ENCODE peak calls at places on chromosome 6, in five cellular contexts. One of them, this sample, is unnamed.

GRCh38 chr6:159487636-159488035 is 205.4 kb downstream of the SOD2 start:
- DNase-seq in HFFc6: no peak
- DNase-seq in AG08395: no peak
- DNase-seq in HCEC 1CT: no peak
- DNase-seq in neural crest cell: no peak
- DNase-seq in this sample: no peak

GRCh38 chr6:118709859-118710350 is 58.5 kb upstream of the CEP85L start:
- DNase-seq in AG08395: peak
- DNase-seq in HCEC 1CT: peak
- DNase-seq in neural crest cell: no peak
- DNase-seq in HFFc6: peak
- DNase-seq in this sample: peak

GRCh38 chr6:110542311-110543024 is 66.1 kb upstream of the SLC22A16 start:
- DNase-seq in neural crest cell: no peak
- DNase-seq in AG08395: peak
- DNase-seq in HCEC 1CT: no peak
- DNase-seq in HFFc6: peak
- DNase-seq in this sample: peak

GRCh38 chr6:133225560-133225959 is 15.6 kb upstream of the EYA4 start:
- DNase-seq in HCEC 1CT: no peak
- DNase-seq in HFFc6: no peak
- DNase-seq in neural crest cell: no peak
- DNase-seq in AG08395: no peak
- DNase-seq in this sample: no peak

GRCh38 chr6:61977116-61977515 is 308.9 kb downstream of the KHDRBS2 start:
- DNase-seq in neural crest cell: no peak
- DNase-seq in HFFc6: no peak
- DNase-seq in HCEC 1CT: no peak
- DNase-seq in AG08395: no peak
- DNase-seq in this sample: no peak

GRCh38 chr6:341914-342831 is 49.4 kb upstream of the IRF4 start:
- DNase-seq in neural crest cell: no peak
- DNase-seq in AG08395: no peak
- DNase-seq in HCEC 1CT: no peak
- DNase-seq in HFFc6: no peak
- DNase-seq in this sample: no peak

GRCh38 chr6:158630944-158631616 is 13.5 kb downstream of the DYNLT1 start:
- DNase-seq in neural crest cell: no peak
- DNase-seq in AG08395: peak
- DNase-seq in HFFc6: no peak
- DNase-seq in HCEC 1CT: no peak
- DNase-seq in this sample: peak

GRCh38 chr6:45808917-45809316 is 206.7 kb downstream of the CLIC5 start:
- DNase-seq in neural crest cell: no peak
- DNase-seq in HCEC 1CT: no peak
- DNase-seq in HFFc6: no peak
- DNase-seq in AG08395: no peak
- DNase-seq in this sample: no peak

GRCh38 chr6:38974389-38975133 is 74.0 kb upstream of the GLP1R start:
- DNase-seq in AG08395: no peak
- DNase-seq in HCEC 1CT: no peak
- DNase-seq in HFFc6: peak
- DNase-seq in neural crest cell: no peak
- DNase-seq in this sample: peak

GRCh38 chr6:138377844-138378243 is at the start of gene SMIM28:
- DNase-seq in HCEC 1CT: no peak
- DNase-seq in HFFc6: no peak
- DNase-seq in neural crest cell: no peak
- DNase-seq in AG08395: no peak
- DNase-seq in this sample: no peak

GRCh38 chr6:111534366-111534765 is 51.3 kb upstream of the REV3L start:
- DNase-seq in HFFc6: no peak
- DNase-seq in HCEC 1CT: no peak
- DNase-seq in neural crest cell: no peak
- DNase-seq in AG08395: no peak
- DNase-seq in this sample: no peak

GRCh38 chr6:138956244-138956924 is 31.7 kb downstream of the REPS1 start:
- DNase-seq in HFFc6: no peak
- DNase-seq in neural crest cell: no peak
- DNase-seq in AG08395: no peak
- DNase-seq in HCEC 1CT: no peak
- DNase-seq in this sample: no peak

GRCh38 chr6:27891300-27891913 is 20.8 kb downstream of the OR2B2 start:
- DNase-seq in AG08395: no peak
- DNase-seq in neural crest cell: no peak
- DNase-seq in HFFc6: no peak
- DNase-seq in HCEC 1CT: no peak
- DNase-seq in this sample: no peak

GRCh38 chr6:20840675-20841074 is 306.4 kb downstream of the CDKAL1 start:
- DNase-seq in HFFc6: peak
- DNase-seq in HCEC 1CT: peak
- DNase-seq in neural crest cell: no peak
- DNase-seq in AG08395: peak
- DNase-seq in this sample: peak

GRCh38 chr6:85460154-85460950 is 10.5 kb downstream of the NT5E start:
- DNase-seq in HFFc6: peak
- DNase-seq in HCEC 1CT: no peak
- DNase-seq in AG08395: no peak
- DNase-seq in neural crest cell: no peak
- DNase-seq in this sample: no peak

GRCh38 chr6:130513770-130514169 is 148.0 kb downstream of the TMEM200A start:
- DNase-seq in HCEC 1CT: peak
- DNase-seq in neural crest cell: no peak
- DNase-seq in HFFc6: peak
- DNase-seq in AG08395: peak
- DNase-seq in this sample: peak